ENCODE peak calls at places on chromosomes 2 and 18, in four cellular contexts. K is A549, A is H1, L is HepG2. G is an unnamed sample.
A peak's percentile ranks its signal among the peaks of the same experiment; 100 is the strongest.

GRCh38 chr2:45814528-45814927 is 163.1 kb downstream of the PRKCE start:
- DNase-seq in L (no peak), K (no peak), A (no peak), G (no peak)

GRCh38 chr18:59308201-59309014 is 10.0 kb downstream of the CPLX4 start:
- DNase-seq in L (peak; percentile 29), K (peak; percentile 61), A (peak; percentile 89), G (peak; percentile 68)

GRCh38 chr2:127277028-127277427 is 16.9 kb downstream of the ERCC3 start:
- DNase-seq in A (no peak), K (no peak), L (no peak), G (no peak)

GRCh38 chr2:45869165-45869501 is 217.7 kb downstream of the PRKCE start:
- DNase-seq in L (no peak), A (no peak), K (no peak), G (no peak)

GRCh38 chr2:241503776-241504392 is 4.5 kb downstream of the STK25 start:
- DNase-seq in K (no peak), A (no peak), L (no peak), G (no peak)

GRCh38 chr2:220090050-220090449 is 462.6 kb downstream of the SLC4A3 start:
- DNase-seq in A (no peak), K (no peak), L (no peak), G (no peak)

GRCh38 chr2:37764739-37765138 is 93.3 kb upstream of the CDC42EP3 start:
- DNase-seq in A (no peak), L (no peak), K (no peak), G (no peak)

GRCh38 chr2:238244151-238244550 is 4.3 kb upstream of the HES6 start:
- DNase-seq in L (no peak), K (no peak), A (no peak), G (no peak)

GRCh38 chr18:79627750-79628294 is 51.8 kb upstream of the CTDP1 start:
- DNase-seq in A (no peak), L (no peak), K (no peak), G (no peak)

GRCh38 chr2:240593026-240593702 is 6.6 kb downstream of the CAPN10 start:
- DNase-seq in A (no peak), K (no peak), L (no peak), G (no peak)

GRCh38 chr18:62976227-62976626 is 260.9 kb downstream of the PHLPP1 start:
- DNase-seq in K (no peak), A (no peak), L (no peak), G (no peak)

GRCh38 chr2:215528555-215528954 is 92.7 kb upstream of the FN1 start:
- DNase-seq in L (peak; percentile 64), A (no peak), K (no peak), G (no peak)

GRCh38 chr2:1701556-1702185 is 42.6 kb downstream of the PXDN start:
- DNase-seq in A (no peak), L (no peak), K (no peak), G (no peak)

GRCh38 chr2:54598347-54599325 is 124.8 kb upstream of the EML6 start:
- DNase-seq in L (no peak), K (no peak), A (no peak), G (no peak)

GRCh38 chr2:207112397-207112796 is 53.4 kb downstream of the KLF7 start:
- DNase-seq in K (no peak), L (no peak), A (no peak), G (no peak)

GRCh38 chr18:75204978-75205759 is 3.8 kb downstream of the PTGR3 start:
- DNase-seq in K (no peak), L (no peak), A (peak; percentile 58), G (no peak)

GRCh38 chr2:96868555-96869280 is 1.2 kb downstream of the SEMA4C start:
- DNase-seq in A (peak; percentile 86), L (peak; percentile 95), K (peak; percentile 89), G (peak; percentile 94)

GRCh38 chr2:215772634-215773563 is 240.5 kb downstream of the MREG start:
- DNase-seq in K (no peak), L (no peak), A (no peak), G (no peak)

GRCh38 chr2:139911150-139911549 is 1131.0 kb upstream of the NXPH2 start:
- DNase-seq in A (no peak), K (no peak), L (no peak), G (no peak)

GRCh38 chr18:13643261-13643671 is 83.1 kb downstream of the FAM210A start:
- DNase-seq in A (no peak), K (no peak), L (no peak), G (peak; percentile 60)

GRCh38 chr2:135839713-135840112 is 2.7 kb upstream of the LCT start:
- DNase-seq in K (no peak), L (no peak), A (no peak), G (no peak)
- TF ChIP-seq RNF2 in K (no peak), L (no peak), A (no peak), G (no peak)

GRCh38 chr2:174510583-174511189 is 23.9 kb upstream of the GPR155 start:
- DNase-seq in L (peak; percentile 25), K (no peak), A (no peak), G (no peak)
- TF ChIP-seq RNF2 in L (no peak), K (no peak), A (no peak), G (no peak)

GRCh38 chr18:8995096-8995495 is 107.4 kb upstream of the NDUFV2 start:
- DNase-seq in L (no peak), A (no peak), K (no peak), G (no peak)

GRCh38 chr18:8991131-8991530 is 111.4 kb upstream of the NDUFV2 start:
- DNase-seq in K (no peak), A (no peak), L (no peak), G (no peak)

GRCh38 chr18:8996771-8997432 is 105.6 kb upstream of the NDUFV2 start:
- DNase-seq in A (no peak), L (no peak), K (no peak), G (no peak)

GRCh38 chr18:8997634-8998033 is 104.9 kb upstream of the NDUFV2 start:
- DNase-seq in L (no peak), A (no peak), K (no peak), G (peak; percentile 22)

DNA sequence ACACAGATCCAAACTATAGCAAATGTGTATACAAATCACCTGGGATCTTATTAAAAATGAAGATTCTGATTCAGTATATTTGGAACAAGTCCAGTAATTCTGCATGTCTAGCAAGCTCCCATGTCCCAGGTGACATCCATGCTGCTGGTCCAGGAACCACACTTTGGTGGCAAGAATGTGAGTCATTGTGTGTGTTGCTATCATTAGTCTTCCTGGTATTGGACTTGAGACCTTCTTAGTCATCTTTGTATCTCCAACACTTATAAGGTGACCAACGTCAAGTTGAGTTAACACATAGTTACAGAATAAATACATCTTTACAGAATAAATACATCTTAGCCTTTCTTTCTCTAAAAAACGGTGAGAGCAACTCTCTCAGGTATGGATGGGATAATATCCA is 107.9 kb upstream of the NDUFV2 start:
- DNase-seq in K (no peak), L (no peak), A (no peak), G (peak; percentile 60)
- TF ChIP-seq RNF2 in K (no peak), L (no peak), A (no peak), G (no peak)

GRCh38 chr2:18516112-18516511 is 44.3 kb downstream of the RDH14 start:
- DNase-seq in A (no peak), L (no peak), K (no peak), G (no peak)
- TF ChIP-seq RNF2 in A (no peak), L (no peak), K (no peak), G (no peak)

DNA sequence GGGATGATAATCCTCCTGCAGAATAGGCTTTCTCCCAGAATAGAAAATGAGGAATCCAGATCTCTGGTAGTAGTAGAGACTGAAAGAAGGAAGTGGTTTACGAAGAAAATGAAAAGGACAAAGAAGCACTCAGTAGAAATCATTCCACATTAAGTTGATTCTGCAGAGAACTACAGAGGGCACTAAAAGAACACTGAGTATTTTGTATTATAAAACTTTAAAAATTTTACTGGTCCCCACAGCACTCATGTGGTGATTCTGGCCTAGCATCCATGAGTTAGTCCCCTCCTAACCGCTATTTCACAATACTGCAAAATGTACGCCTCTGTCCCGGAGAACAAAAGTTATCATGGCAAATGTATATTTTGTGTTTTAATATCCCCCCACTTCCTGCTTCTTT is 42.9 kb upstream of the SLC35F5 start:
- DNase-seq in L (no peak), A (no peak), K (no peak), G (no peak)
- TF ChIP-seq RNF2 in L (no peak), A (no peak), K (no peak), G (no peak)

G was measured in K562.